ENCODE peak calls at places on chromosomes 4 and X, in ten cellular contexts. One of them, this sample, is unnamed.

GRCh38 chr4:151485541-151486131 is 76.7 kb downstream of the FHIP1A start:
- DNase-seq in esophagus muscularis mucosa: no peak
- DNase-seq in astrocyte of the spinal cord: no peak
- DNase-seq in activated T-helper 2 cell treated with anti-CD3 and anti-CD28 coated beads, Interferon-gamma antibody, Interleukin-2, Interleukin-4, amounts not matched to agents 10 μg/mL and 5 μg/mL and 100 μg/mL, durations not matched to agents 14 hours and 24 hours and 36 hours: no peak
- DNase-seq in endothelial cell of umbilical vein: no peak
- DNase-seq in lower leg skin: no peak
- DNase-seq in LNCaP clone FGC: no peak
- DNase-seq in uterus: no peak
- DNase-seq in ovary: no peak
- DNase-seq in transverse colon: no peak
- DNase-seq in this sample: no peak

GRCh38 chr4:75786938-75787337 is 62.6 kb downstream of the USO1 start:
- DNase-seq in esophagus muscularis mucosa: no peak
- DNase-seq in uterus: no peak
- DNase-seq in endothelial cell of umbilical vein: no peak
- DNase-seq in lower leg skin: no peak
- DNase-seq in astrocyte of the spinal cord: no peak
- DNase-seq in LNCaP clone FGC: no peak
- DNase-seq in ovary: no peak
- DNase-seq in activated T-helper 2 cell treated with anti-CD3 and anti-CD28 coated beads, Interferon-gamma antibody, Interleukin-2, Interleukin-4, amounts not matched to agents 10 μg/mL and 5 μg/mL and 100 μg/mL, durations not matched to agents 14 hours and 24 hours and 36 hours: no peak
- DNase-seq in transverse colon: no peak
- DNase-seq in this sample: no peak

GRCh38 chr4:87451537-87451936 is 29.2 kb downstream of the NUDT9 start:
- DNase-seq in transverse colon: no peak
- DNase-seq in lower leg skin: no peak
- DNase-seq in activated T-helper 2 cell treated with anti-CD3 and anti-CD28 coated beads, Interferon-gamma antibody, Interleukin-2, Interleukin-4, amounts not matched to agents 10 μg/mL and 5 μg/mL and 100 μg/mL, durations not matched to agents 14 hours and 24 hours and 36 hours: no peak
- DNase-seq in uterus: no peak
- DNase-seq in astrocyte of the spinal cord: no peak
- DNase-seq in esophagus muscularis mucosa: no peak
- DNase-seq in ovary: no peak
- DNase-seq in endothelial cell of umbilical vein: no peak
- DNase-seq in LNCaP clone FGC: no peak
- DNase-seq in this sample: no peak

GRCh38 chrX:22159071-22159470 is 113.6 kb upstream of the CBLL2 start:
- DNase-seq in lower leg skin: no peak
- DNase-seq in LNCaP clone FGC: no peak
- DNase-seq in ovary: no peak
- DNase-seq in endothelial cell of umbilical vein: no peak
- DNase-seq in esophagus muscularis mucosa: no peak
- DNase-seq in uterus: no peak
- DNase-seq in activated T-helper 2 cell treated with anti-CD3 and anti-CD28 coated beads, Interferon-gamma antibody, Interleukin-2, Interleukin-4, amounts not matched to agents 10 μg/mL and 5 μg/mL and 100 μg/mL, durations not matched to agents 14 hours and 24 hours and 36 hours: no peak
- DNase-seq in transverse colon: no peak
- DNase-seq in astrocyte of the spinal cord: peak; percentile 25
- DNase-seq in this sample: no peak

GRCh38 chr4:159543831-159544230 is 441.0 kb downstream of the RAPGEF2 start:
- DNase-seq in LNCaP clone FGC: no peak
- DNase-seq in endothelial cell of umbilical vein: no peak
- DNase-seq in transverse colon: no peak
- DNase-seq in astrocyte of the spinal cord: no peak
- DNase-seq in lower leg skin: no peak
- DNase-seq in activated T-helper 2 cell treated with anti-CD3 and anti-CD28 coated beads, Interferon-gamma antibody, Interleukin-2, Interleukin-4, amounts not matched to agents 10 μg/mL and 5 μg/mL and 100 μg/mL, durations not matched to agents 14 hours and 24 hours and 36 hours: no peak
- DNase-seq in esophagus muscularis mucosa: no peak
- DNase-seq in ovary: no peak
- DNase-seq in uterus: no peak
- DNase-seq in this sample: no peak

GRCh38 chr4:4424499-4425115 is 37.7 kb downstream of the NSG1 start:
- DNase-seq in activated T-helper 2 cell treated with anti-CD3 and anti-CD28 coated beads, Interferon-gamma antibody, Interleukin-2, Interleukin-4, amounts not matched to agents 10 μg/mL and 5 μg/mL and 100 μg/mL, durations not matched to agents 14 hours and 24 hours and 36 hours: no peak
- DNase-seq in lower leg skin: no peak
- DNase-seq in ovary: no peak
- DNase-seq in transverse colon: no peak
- DNase-seq in endothelial cell of umbilical vein: no peak
- DNase-seq in esophagus muscularis mucosa: no peak
- DNase-seq in uterus: no peak
- DNase-seq in LNCaP clone FGC: no peak
- DNase-seq in astrocyte of the spinal cord: no peak
- DNase-seq in this sample: no peak

GRCh38 chr4:113591982-113592381 is 169.6 kb downstream of the CAMK2D start:
- DNase-seq in lower leg skin: no peak
- DNase-seq in transverse colon: no peak
- DNase-seq in LNCaP clone FGC: no peak
- DNase-seq in astrocyte of the spinal cord: peak; percentile 58
- DNase-seq in uterus: no peak
- DNase-seq in activated T-helper 2 cell treated with anti-CD3 and anti-CD28 coated beads, Interferon-gamma antibody, Interleukin-2, Interleukin-4, amounts not matched to agents 10 μg/mL and 5 μg/mL and 100 μg/mL, durations not matched to agents 14 hours and 24 hours and 36 hours: no peak
- DNase-seq in endothelial cell of umbilical vein: no peak
- DNase-seq in esophagus muscularis mucosa: no peak
- DNase-seq in ovary: no peak
- DNase-seq in this sample: no peak

GRCh38 chr4:10082047-10082446 is 34.6 kb downstream of the WDR1 start:
- DNase-seq in activated T-helper 2 cell treated with anti-CD3 and anti-CD28 coated beads, Interferon-gamma antibody, Interleukin-2, Interleukin-4, amounts not matched to agents 10 μg/mL and 5 μg/mL and 100 μg/mL, durations not matched to agents 14 hours and 24 hours and 36 hours: no peak
- DNase-seq in astrocyte of the spinal cord: no peak
- DNase-seq in ovary: peak; percentile 30
- DNase-seq in transverse colon: peak; percentile 3
- DNase-seq in LNCaP clone FGC: no peak
- DNase-seq in endothelial cell of umbilical vein: no peak
- DNase-seq in uterus: peak; percentile 12
- DNase-seq in esophagus muscularis mucosa: no peak
- DNase-seq in lower leg skin: no peak
- DNase-seq in this sample: no peak

GRCh38 chr4:87559090-87559837 is 30.1 kb upstream of the SPARCL1 start:
- DNase-seq in activated T-helper 2 cell treated with anti-CD3 and anti-CD28 coated beads, Interferon-gamma antibody, Interleukin-2, Interleukin-4, amounts not matched to agents 10 μg/mL and 5 μg/mL and 100 μg/mL, durations not matched to agents 14 hours and 24 hours and 36 hours: peak; percentile 66
- DNase-seq in esophagus muscularis mucosa: no peak
- DNase-seq in lower leg skin: no peak
- DNase-seq in uterus: no peak
- DNase-seq in LNCaP clone FGC: peak; percentile 79
- DNase-seq in transverse colon: peak; percentile 17
- DNase-seq in astrocyte of the spinal cord: no peak
- DNase-seq in endothelial cell of umbilical vein: no peak
- DNase-seq in ovary: no peak
- DNase-seq in this sample: no peak

GRCh38 chr4:157372154-157372553 is 151.6 kb downstream of the GRIA2 start:
- DNase-seq in uterus: no peak
- DNase-seq in astrocyte of the spinal cord: no peak
- DNase-seq in LNCaP clone FGC: no peak
- DNase-seq in ovary: no peak
- DNase-seq in transverse colon: no peak
- DNase-seq in activated T-helper 2 cell treated with anti-CD3 and anti-CD28 coated beads, Interferon-gamma antibody, Interleukin-2, Interleukin-4, amounts not matched to agents 10 μg/mL and 5 μg/mL and 100 μg/mL, durations not matched to agents 14 hours and 24 hours and 36 hours: no peak
- DNase-seq in lower leg skin: no peak
- DNase-seq in endothelial cell of umbilical vein: no peak
- DNase-seq in esophagus muscularis mucosa: no peak
- DNase-seq in this sample: no peak

GRCh38 chr4:120293341-120293740 is 226.7 kb upstream of the MAD2L1 start:
- DNase-seq in esophagus muscularis mucosa: no peak
- DNase-seq in ovary: no peak
- DNase-seq in activated T-helper 2 cell treated with anti-CD3 and anti-CD28 coated beads, Interferon-gamma antibody, Interleukin-2, Interleukin-4, amounts not matched to agents 10 μg/mL and 5 μg/mL and 100 μg/mL, durations not matched to agents 14 hours and 24 hours and 36 hours: no peak
- DNase-seq in endothelial cell of umbilical vein: no peak
- DNase-seq in lower leg skin: no peak
- DNase-seq in transverse colon: no peak
- DNase-seq in LNCaP clone FGC: no peak
- DNase-seq in astrocyte of the spinal cord: peak; percentile 75
- DNase-seq in uterus: no peak
- DNase-seq in this sample: no peak

GRCh38 chrX:6472652-6473342 is 62.1 kb downstream of the VCX3A start:
- DNase-seq in esophagus muscularis mucosa: no peak
- DNase-seq in transverse colon: no peak
- DNase-seq in activated T-helper 2 cell treated with anti-CD3 and anti-CD28 coated beads, Interferon-gamma antibody, Interleukin-2, Interleukin-4, amounts not matched to agents 10 μg/mL and 5 μg/mL and 100 μg/mL, durations not matched to agents 14 hours and 24 hours and 36 hours: no peak
- DNase-seq in lower leg skin: no peak
- DNase-seq in astrocyte of the spinal cord: no peak
- DNase-seq in ovary: no peak
- DNase-seq in uterus: no peak
- DNase-seq in LNCaP clone FGC: no peak
- DNase-seq in endothelial cell of umbilical vein: no peak
- DNase-seq in this sample: no peak

GRCh38 chrX:11509786-11510185 is 155.9 kb downstream of the ARHGAP6 start:
- DNase-seq in astrocyte of the spinal cord: peak; percentile 21
- DNase-seq in transverse colon: no peak
- DNase-seq in esophagus muscularis mucosa: no peak
- DNase-seq in activated T-helper 2 cell treated with anti-CD3 and anti-CD28 coated beads, Interferon-gamma antibody, Interleukin-2, Interleukin-4, amounts not matched to agents 10 μg/mL and 5 μg/mL and 100 μg/mL, durations not matched to agents 14 hours and 24 hours and 36 hours: no peak
- DNase-seq in lower leg skin: no peak
- DNase-seq in uterus: no peak
- DNase-seq in ovary: no peak
- DNase-seq in endothelial cell of umbilical vein: peak; percentile 52
- DNase-seq in LNCaP clone FGC: no peak
- DNase-seq in this sample: no peak

GRCh38 chr4:87017580-87018061 is 82.8 kb downstream of the AFF1 start:
- DNase-seq in transverse colon: no peak
- DNase-seq in LNCaP clone FGC: no peak
- DNase-seq in esophagus muscularis mucosa: no peak
- DNase-seq in ovary: no peak
- DNase-seq in lower leg skin: no peak
- DNase-seq in astrocyte of the spinal cord: peak; percentile 77
- DNase-seq in activated T-helper 2 cell treated with anti-CD3 and anti-CD28 coated beads, Interferon-gamma antibody, Interleukin-2, Interleukin-4, amounts not matched to agents 10 μg/mL and 5 μg/mL and 100 μg/mL, durations not matched to agents 14 hours and 24 hours and 36 hours: no peak
- DNase-seq in endothelial cell of umbilical vein: no peak
- DNase-seq in uterus: no peak
- DNase-seq in this sample: no peak

GRCh38 chr4:55499495-55499894 is 47.2 kb downstream of the CLOCK start:
- DNase-seq in uterus: no peak
- DNase-seq in transverse colon: no peak
- DNase-seq in activated T-helper 2 cell treated with anti-CD3 and anti-CD28 coated beads, Interferon-gamma antibody, Interleukin-2, Interleukin-4, amounts not matched to agents 10 μg/mL and 5 μg/mL and 100 μg/mL, durations not matched to agents 14 hours and 24 hours and 36 hours: no peak
- DNase-seq in lower leg skin: no peak
- DNase-seq in endothelial cell of umbilical vein: no peak
- DNase-seq in esophagus muscularis mucosa: no peak
- DNase-seq in ovary: no peak
- DNase-seq in LNCaP clone FGC: no peak
- DNase-seq in astrocyte of the spinal cord: no peak
- DNase-seq in this sample: peak; percentile 61

GRCh38 chr4:186627226-186627865 is 72.0 kb upstream of the MTNR1A start:
- DNase-seq in lower leg skin: no peak
- DNase-seq in esophagus muscularis mucosa: peak; percentile 29
- DNase-seq in uterus: no peak
- DNase-seq in endothelial cell of umbilical vein: no peak
- DNase-seq in astrocyte of the spinal cord: peak; percentile 49
- DNase-seq in activated T-helper 2 cell treated with anti-CD3 and anti-CD28 coated beads, Interferon-gamma antibody, Interleukin-2, Interleukin-4, amounts not matched to agents 10 μg/mL and 5 μg/mL and 100 μg/mL, durations not matched to agents 14 hours and 24 hours and 36 hours: no peak
- DNase-seq in LNCaP clone FGC: no peak
- DNase-seq in ovary: no peak
- DNase-seq in transverse colon: no peak
- DNase-seq in this sample: no peak

GRCh38 chr4:107562306-107562705 is 157.7 kb downstream of the PAPSS1 start:
- DNase-seq in transverse colon: no peak
- DNase-seq in lower leg skin: no peak
- DNase-seq in LNCaP clone FGC: no peak
- DNase-seq in endothelial cell of umbilical vein: no peak
- DNase-seq in astrocyte of the spinal cord: no peak
- DNase-seq in esophagus muscularis mucosa: no peak
- DNase-seq in ovary: no peak
- DNase-seq in activated T-helper 2 cell treated with anti-CD3 and anti-CD28 coated beads, Interferon-gamma antibody, Interleukin-2, Interleukin-4, amounts not matched to agents 10 μg/mL and 5 μg/mL and 100 μg/mL, durations not matched to agents 14 hours and 24 hours and 36 hours: no peak
- DNase-seq in uterus: no peak
- DNase-seq in this sample: no peak

GRCh38 chrX:6149231-6149870 is 79.3 kb downstream of the NLGN4X start:
- DNase-seq in lower leg skin: no peak
- DNase-seq in LNCaP clone FGC: no peak
- DNase-seq in astrocyte of the spinal cord: peak; percentile 5
- DNase-seq in esophagus muscularis mucosa: no peak
- DNase-seq in transverse colon: no peak
- DNase-seq in ovary: no peak
- DNase-seq in activated T-helper 2 cell treated with anti-CD3 and anti-CD28 coated beads, Interferon-gamma antibody, Interleukin-2, Interleukin-4, amounts not matched to agents 10 μg/mL and 5 μg/mL and 100 μg/mL, durations not matched to agents 14 hours and 24 hours and 36 hours: no peak
- DNase-seq in endothelial cell of umbilical vein: no peak
- DNase-seq in uterus: no peak
- DNase-seq in this sample: peak; percentile 87

GRCh38 chrX:31233941-31234496 is 162.2 kb upstream of the FTHL17 start:
- DNase-seq in uterus: no peak
- DNase-seq in lower leg skin: no peak
- DNase-seq in transverse colon: no peak
- DNase-seq in LNCaP clone FGC: no peak
- DNase-seq in esophagus muscularis mucosa: no peak
- DNase-seq in endothelial cell of umbilical vein: no peak
- DNase-seq in ovary: no peak
- DNase-seq in astrocyte of the spinal cord: no peak
- DNase-seq in activated T-helper 2 cell treated with anti-CD3 and anti-CD28 coated beads, Interferon-gamma antibody, Interleukin-2, Interleukin-4, amounts not matched to agents 10 μg/mL and 5 μg/mL and 100 μg/mL, durations not matched to agents 14 hours and 24 hours and 36 hours: no peak
- DNase-seq in this sample: no peak

GRCh38 chrX:26915064-26915463 is 548.1 kb downstream of the PPP4R3C start:
- DNase-seq in endothelial cell of umbilical vein: peak; percentile 73
- DNase-seq in LNCaP clone FGC: no peak
- DNase-seq in activated T-helper 2 cell treated with anti-CD3 and anti-CD28 coated beads, Interferon-gamma antibody, Interleukin-2, Interleukin-4, amounts not matched to agents 10 μg/mL and 5 μg/mL and 100 μg/mL, durations not matched to agents 14 hours and 24 hours and 36 hours: no peak
- DNase-seq in astrocyte of the spinal cord: no peak
- DNase-seq in ovary: no peak
- DNase-seq in transverse colon: no peak
- DNase-seq in lower leg skin: no peak
- DNase-seq in esophagus muscularis mucosa: no peak
- DNase-seq in uterus: no peak
- DNase-seq in this sample: no peak

This sample was measured in retina.